ENCODE peak calls at places on chromosome 3, in seven cellular contexts. U is K562, I is HCT116, J is SK-N-SH, X is HepG2, A is GM12878, F is H1. B is an unnamed sample.

GRCh38 chr3:82410366-82410765 is 648.9 kb upstream of the GBE1 start:
- DNase-seq in U (no peak), I (no peak), J (no peak), X (no peak), A (no peak), F (no peak), B (no peak)

GRCh38 chr3:173911446-173911845 is 513.9 kb downstream of the NLGN1 start:
- DNase-seq in U (no peak), I (no peak), J (no peak), X (no peak), A (no peak), F (no peak), B (no peak)

GRCh38 chr3:192843742-192844350 is 73.8 kb downstream of the MB21D2 start:
- DNase-seq in U (no peak), I (no peak), J (no peak), X (no peak), A (no peak), F (no peak), B (no peak)

GRCh38 chr3:102174312-102174712 is 260.5 kb upstream of the ZPLD1 start:
- DNase-seq in U (no peak), I (no peak), J (no peak), X (no peak), A (no peak), F (no peak), B (no peak)

GRCh38 chr3:79019137-79019923 is 748.5 kb downstream of the ROBO1 start:
- DNase-seq in U (no peak), I (no peak), J (peak), X (peak), A (no peak), F (peak), B (peak)

GRCh38 chr3:59422312-59422711 is 372.5 kb upstream of the CFAP20DC start:
- DNase-seq in U (no peak), I (no peak), J (no peak), X (no peak), A (no peak), F (no peak), B (no peak)

GRCh38 chr3:45575491-45575923 is 19.0 kb upstream of the LIMD1 start:
- DNase-seq in U (no peak), I (no peak), J (no peak), X (no peak), A (no peak), F (no peak), B (peak)

GRCh38 chr3:50612973-50613851 is 1.6 kb upstream of the CISH start:
- DNase-seq in U (no peak), I (no peak), J (no peak), X (no peak), A (no peak), F (no peak), B (no peak)

GRCh38 chr3:127744216-127744815 is 71.6 kb downstream of the ABTB1 start:
- DNase-seq in U (no peak), I (no peak), J (peak), X (no peak), A (no peak), F (no peak), B (no peak)

GRCh38 chr3:133930341-133930933 is 34.8 kb upstream of the RAB6B start:
- DNase-seq in U (peak), I (peak), J (peak), X (peak), A (no peak), F (peak), B (peak)

GRCh38 chr3:30658328-30659052 is 52.1 kb downstream of the TGFBR2 start:
- DNase-seq in U (no peak), I (peak), J (no peak), X (peak), A (peak), F (no peak), B (no peak)

GRCh38 chr3:188365978-188366698 is 212.2 kb downstream of the LPP start:
- DNase-seq in U (no peak), I (no peak), J (no peak), X (no peak), A (no peak), F (no peak), B (no peak)

GRCh38 chr3:129514110-129514509 is 14.3 kb upstream of the RHO start:
- DNase-seq in U (no peak), I (no peak), J (no peak), X (no peak), A (no peak), F (no peak), B (no peak)

GRCh38 chr3:188446791-188447190 is 292.8 kb downstream of the LPP start:
- DNase-seq in U (no peak), I (no peak), J (no peak), X (no peak), A (no peak), F (no peak), B (no peak)

DNA sequence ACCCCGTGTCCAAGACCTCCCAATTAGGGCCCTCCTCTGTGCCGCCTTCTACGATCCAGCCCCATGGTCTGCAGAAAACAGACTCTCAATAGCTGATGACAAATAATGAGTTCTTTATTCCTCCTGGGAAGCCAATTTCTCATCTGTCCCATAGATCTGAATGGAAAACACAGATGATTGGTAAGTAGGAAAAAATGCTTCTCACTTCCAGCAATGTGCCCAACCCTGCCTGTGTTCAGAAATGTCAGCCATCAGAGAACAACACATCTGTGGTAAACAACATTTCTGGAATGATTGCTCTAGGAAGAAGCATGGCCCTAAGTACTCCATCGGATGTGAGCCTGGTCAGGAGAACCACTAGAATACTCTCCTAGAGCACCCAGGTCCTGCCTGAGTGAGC is 240.5 kb upstream of the HES1 start:
- DNase-seq in U (no peak), I (no peak), J (no peak), X (no peak), A (no peak), F (no peak), B (no peak)
- TF ChIP-seq JUND in U (no peak), I (no peak), J (no peak), X (no peak), A (no peak), F (no peak), B (no peak)

GRCh38 chr3:67704322-67704721 is 49.9 kb upstream of the SUCLG2 start:
- DNase-seq in U (no peak), I (no peak), J (no peak), X (no peak), A (no peak), F (no peak), B (no peak)

GRCh38 chr3:67700596-67700995 is 46.2 kb upstream of the SUCLG2 start:
- DNase-seq in U (no peak), I (no peak), J (peak), X (no peak), A (no peak), F (no peak), B (no peak)

GRCh38 chr3:67699877-67700276 is 45.5 kb upstream of the SUCLG2 start:
- DNase-seq in U (no peak), I (no peak), J (peak), X (no peak), A (no peak), F (no peak), B (no peak)
- TF ChIP-seq JUND in U (no peak), I (no peak), J (no peak), X (no peak), A (no peak), F (no peak), B (no peak)

GRCh38 chr3:48118928-48119327 is 69.3 kb downstream of the CDC25A start:
- DNase-seq in U (no peak), I (no peak), J (no peak), X (no peak), A (no peak), F (no peak), B (no peak)

GRCh38 chr3:48118322-48118721 is 69.9 kb downstream of the CDC25A start:
- DNase-seq in U (no peak), I (no peak), J (no peak), X (no peak), A (no peak), F (peak), B (no peak)

GRCh38 chr3:48120223-48120622 is 68.0 kb downstream of the CDC25A start:
- DNase-seq in U (no peak), I (no peak), J (no peak), X (no peak), A (no peak), F (no peak), B (no peak)

GRCh38 chr3:48122504-48122903 is 65.7 kb downstream of the CDC25A start:
- DNase-seq in U (no peak), I (no peak), J (no peak), X (no peak), A (no peak), F (no peak), B (no peak)

GRCh38 chr3:48119495-48120193 is 68.6 kb downstream of the CDC25A start:
- DNase-seq in U (no peak), I (no peak), J (no peak), X (no peak), A (no peak), F (no peak), B (peak)
- TF ChIP-seq JUND in U (no peak), I (no peak), J (no peak), X (no peak), A (no peak), F (no peak), B (no peak)

DNA sequence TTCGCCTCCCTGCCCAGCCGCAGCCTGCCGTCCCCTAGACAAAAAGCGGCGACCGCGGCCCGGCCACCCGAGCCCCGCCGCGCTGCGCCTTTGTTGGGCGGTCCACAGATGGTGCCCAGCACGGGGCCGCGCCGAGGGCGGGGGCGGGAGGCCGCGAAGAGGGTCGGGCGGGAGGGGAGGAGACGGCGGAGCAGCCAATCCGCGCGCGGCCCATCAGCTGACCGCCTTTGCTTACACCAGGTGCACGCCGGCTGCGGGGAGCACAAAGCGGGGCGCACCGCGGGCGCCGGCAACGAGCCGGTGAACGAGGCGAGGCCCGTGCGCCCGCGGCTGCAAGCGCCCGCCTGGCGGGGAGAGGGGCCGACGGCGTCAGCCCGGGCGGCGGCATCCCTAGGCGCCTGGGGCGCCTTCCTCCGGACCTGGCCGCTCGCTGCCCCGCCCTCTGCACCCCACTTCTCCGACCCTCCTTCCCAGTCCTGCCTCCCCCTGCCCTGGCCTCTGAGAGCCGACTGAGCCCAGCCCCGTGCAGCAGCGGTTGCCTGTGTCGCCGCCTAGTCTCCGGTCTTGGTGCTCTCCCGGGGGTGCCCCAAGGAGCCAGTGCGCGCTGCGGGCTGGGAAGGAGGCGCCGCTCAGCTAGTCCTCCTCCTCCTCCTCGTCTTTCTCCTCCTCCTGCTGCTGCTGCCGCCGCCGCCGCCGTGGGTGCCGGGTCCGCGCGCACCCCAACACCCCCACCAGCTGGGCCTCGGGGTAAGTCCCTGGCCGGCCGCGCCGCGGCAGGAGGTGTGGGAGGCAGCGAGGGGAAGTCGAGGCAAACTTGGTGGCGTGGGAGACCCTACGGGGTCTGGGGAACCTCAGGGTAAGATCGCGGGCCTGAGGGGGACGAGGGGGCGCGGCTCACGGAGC is at the start of gene LRRN1:
- DNase-seq in U (no peak), I (no peak), J (peak), X (no peak), A (no peak), F (peak), B (peak)
- TF ChIP-seq JUND in U (no peak), I (no peak), J (no peak), X (no peak), A (no peak), F (no peak), B (no peak)

GRCh38 chr3:105355355-105356063 is 11.2 kb upstream of the ALCAM start:
- DNase-seq in U (no peak), I (no peak), J (peak), X (no peak), A (no peak), F (no peak), B (no peak)

GRCh38 chr3:105351821-105352220 is 14.9 kb upstream of the ALCAM start:
- DNase-seq in U (no peak), I (no peak), J (no peak), X (no peak), A (no peak), F (no peak), B (no peak)

GRCh38 chr3:105354429-105354828 is 12.3 kb upstream of the ALCAM start:
- DNase-seq in U (no peak), I (no peak), J (no peak), X (no peak), A (no peak), F (no peak), B (no peak)

GRCh38 chr3:105353485-105354161 is 13.1 kb upstream of the ALCAM start:
- DNase-seq in U (no peak), I (no peak), J (no peak), X (no peak), A (no peak), F (no peak), B (no peak)

GRCh38 chr3:105352976-105353375 is 13.7 kb upstream of the ALCAM start:
- DNase-seq in U (no peak), I (no peak), J (no peak), X (no peak), A (no peak), F (no peak), B (no peak)
- TF ChIP-seq JUND in U (no peak), I (no peak), J (no peak), X (no peak), A (no peak), F (no peak), B (no peak)

DNA sequence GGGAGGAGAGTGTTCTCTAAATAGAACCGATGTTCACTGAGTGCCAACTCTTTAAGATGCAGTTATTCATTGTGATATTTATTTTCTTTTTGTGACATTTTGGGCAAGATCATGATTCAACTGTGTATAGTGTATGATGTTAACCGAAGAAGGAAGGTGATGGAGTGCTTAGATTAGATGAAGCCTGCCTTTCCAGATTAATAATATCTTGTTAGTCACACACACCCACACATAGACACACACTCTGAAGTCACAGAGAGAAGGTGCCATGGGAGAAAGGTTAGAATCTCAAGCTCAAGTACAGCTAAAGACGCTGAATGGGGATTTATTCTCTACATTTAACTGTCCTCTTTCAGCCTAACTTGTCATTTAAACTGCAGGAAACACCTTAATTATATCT is 77.0 kb downstream of the SLC9A9 start:
- DNase-seq in U (no peak), I (no peak), J (no peak), X (no peak), A (no peak), F (no peak), B (no peak)
- TF ChIP-seq JUND in U (no peak), I (no peak), J (no peak), X (no peak), A (no peak), F (no peak), B (no peak)

GRCh38 chr3:155211940-155212339 is 81.5 kb downstream of the STRIT1 start:
- DNase-seq in U (no peak), I (no peak), J (no peak), X (no peak), A (no peak), F (no peak), B (no peak)
- TF ChIP-seq JUND in U (no peak), I (no peak), J (no peak), X (no peak), A (no peak), F (no peak), B (no peak)

DNA sequence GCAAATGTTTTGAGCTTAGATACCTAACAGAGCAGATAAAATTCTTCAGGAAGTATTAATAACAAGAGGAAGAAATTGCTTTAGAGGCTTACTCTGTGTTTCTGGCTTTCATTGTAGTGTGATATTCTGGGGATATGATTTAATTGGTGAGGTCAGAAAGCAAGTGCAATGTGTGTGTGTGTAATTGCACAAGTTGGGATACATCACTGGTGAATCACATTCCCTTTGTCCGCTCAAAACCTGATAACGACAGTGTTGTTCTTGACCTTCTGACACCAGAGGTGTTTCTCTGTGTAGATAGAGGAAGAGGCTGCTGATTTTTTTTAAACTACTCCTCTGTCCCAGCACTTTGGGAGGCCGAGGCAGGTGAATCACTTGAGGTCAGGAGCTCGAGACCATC is 161.1 kb downstream of the CACNA2D3 start:
- DNase-seq in U (no peak), I (no peak), J (no peak), X (no peak), A (no peak), F (no peak), B (no peak)
- TF ChIP-seq JUND in U (no peak), I (no peak), J (no peak), X (no peak), A (no peak), F (no peak), B (no peak)

GRCh38 chr3:113269661-113270060 is 58.3 kb downstream of the BOC start:
- DNase-seq in U (no peak), I (no peak), J (no peak), X (no peak), A (no peak), F (no peak), B (no peak)
- TF ChIP-seq JUND in U (no peak), I (no peak), J (no peak), X (no peak), A (no peak), F (no peak), B (no peak)

GRCh38 chr3:184993394-184993793 is 159.5 kb downstream of the C3orf70 start:
- DNase-seq in U (no peak), I (no peak), J (no peak), X (no peak), A (no peak), F (no peak), B (no peak)
- TF ChIP-seq JUND in U (no peak), I (no peak), J (no peak), X (no peak), A (no peak), F (no peak), B (no peak)

B was measured in T47D.